ENCODE peak calls at places on chromosome 19, in nine cellular contexts. B is tibial nerve; R is right cardiac atrium; E is upper lobe of right lung; D is CD4-positive, CD25-positive, alpha-beta regulatory T cell; Z is transverse colon; I is small intestine; G is CD4-positive, alpha-beta memory T cell; N is substantia nigra. P is an unnamed sample.

GRCh38 chr19:1223018-1223855 is 14.6 kb downstream of the CBARP start:
- DNase-seq in E (no peak), R (no peak), B (no peak), G (no peak), N (no peak), D (no peak), I (peak), Z (no peak), P (no peak)

GRCh38 chr19:54430306-54431254 is 15.3 kb downstream of the TTYH1 start:
- DNase-seq in G (no peak), Z (peak), E (no peak), N (peak), R (peak), B (no peak), D (peak), I (peak), P (no peak)

GRCh38 chr19:30799854-30800755 is 427.9 kb downstream of the ZNF536 start:
- DNase-seq in I (peak), G (no peak), D (no peak), R (peak), N (no peak), E (peak), B (peak), Z (peak), P (no peak)

GRCh38 chr19:57078802-57079201 is 41.0 kb upstream of the USP29 start:
- DNase-seq in B (no peak), G (no peak), N (no peak), R (no peak), E (no peak), Z (no peak), I (no peak), D (no peak), P (no peak)

GRCh38 chr19:56083668-56084067 is 37.4 kb downstream of the ZNF787 start:
- DNase-seq in B (no peak), Z (no peak), G (no peak), E (no peak), D (no peak), N (no peak), I (no peak), R (no peak), P (no peak)

GRCh38 chr19:56837492-56837891 is 3.0 kb downstream of the PEG3 start:
- DNase-seq in R (peak), E (peak), G (no peak), Z (peak), I (no peak), N (peak), B (peak), D (no peak), P (peak)

GRCh38 chr19:42271045-42271419 is 2.0 kb downstream of the CIC start:
- DNase-seq in E (no peak), B (no peak), I (peak), Z (no peak), N (no peak), G (no peak), R (no peak), D (no peak), P (no peak)

GRCh38 chr19:41535029-41535622 is 40.8 kb upstream of the CEACAM21 start:
- DNase-seq in N (no peak), G (no peak), I (no peak), R (no peak), B (no peak), E (no peak), D (no peak), Z (no peak), P (no peak)

GRCh38 chr19:2426661-2427322 is 594 bp downstream of the TIMM13 start:
- DNase-seq in E (peak), R (peak), I (peak), B (no peak), Z (peak), D (peak), N (no peak), G (peak), P (no peak)

GRCh38 chr19:5312058-5312457 is 28.6 kb downstream of the PTPRS start:
- DNase-seq in I (no peak), R (no peak), N (no peak), B (no peak), D (no peak), E (no peak), G (no peak), Z (no peak), P (no peak)

GRCh38 chr19:15488489-15489226 is 9.4 kb upstream of the PGLYRP2 start:
- DNase-seq in I (no peak), D (no peak), N (no peak), Z (no peak), B (no peak), E (no peak), G (no peak), R (peak), P (peak)

GRCh38 chr19:19662344-19662743 is 1.1 kb downstream of the ATP13A1 start:
- DNase-seq in B (no peak), R (no peak), G (no peak), D (no peak), Z (no peak), E (no peak), I (no peak), N (no peak), P (no peak)
- H3K27ac ChIP-seq in B (no peak), R (peak), G (peak), D (peak), Z (peak), E (peak), I (peak), N (no peak), P (peak)

GRCh38 chr19:38840583-38840968 is 9.0 kb upstream of the ECH1 start:
- DNase-seq in N (no peak), G (no peak), B (no peak), R (peak), E (no peak), Z (no peak), I (no peak), D (no peak), P (no peak)

GRCh38 chr19:38842439-38843174 is 7.2 kb downstream of the HNRNPL start:
- DNase-seq in N (no peak), E (no peak), B (no peak), I (peak), R (no peak), D (peak), Z (peak), G (peak), P (no peak)

GRCh38 chr19:38843175-38843758 is 6.5 kb downstream of the HNRNPL start:
- DNase-seq in Z (no peak), I (no peak), D (no peak), B (no peak), R (no peak), N (no peak), G (no peak), E (no peak), P (no peak)

GRCh38 chr19:38841180-38841766 is 8.5 kb downstream of the HNRNPL start:
- DNase-seq in G (no peak), R (peak), N (no peak), E (no peak), Z (no peak), B (no peak), I (no peak), D (no peak), P (no peak)

DNA sequence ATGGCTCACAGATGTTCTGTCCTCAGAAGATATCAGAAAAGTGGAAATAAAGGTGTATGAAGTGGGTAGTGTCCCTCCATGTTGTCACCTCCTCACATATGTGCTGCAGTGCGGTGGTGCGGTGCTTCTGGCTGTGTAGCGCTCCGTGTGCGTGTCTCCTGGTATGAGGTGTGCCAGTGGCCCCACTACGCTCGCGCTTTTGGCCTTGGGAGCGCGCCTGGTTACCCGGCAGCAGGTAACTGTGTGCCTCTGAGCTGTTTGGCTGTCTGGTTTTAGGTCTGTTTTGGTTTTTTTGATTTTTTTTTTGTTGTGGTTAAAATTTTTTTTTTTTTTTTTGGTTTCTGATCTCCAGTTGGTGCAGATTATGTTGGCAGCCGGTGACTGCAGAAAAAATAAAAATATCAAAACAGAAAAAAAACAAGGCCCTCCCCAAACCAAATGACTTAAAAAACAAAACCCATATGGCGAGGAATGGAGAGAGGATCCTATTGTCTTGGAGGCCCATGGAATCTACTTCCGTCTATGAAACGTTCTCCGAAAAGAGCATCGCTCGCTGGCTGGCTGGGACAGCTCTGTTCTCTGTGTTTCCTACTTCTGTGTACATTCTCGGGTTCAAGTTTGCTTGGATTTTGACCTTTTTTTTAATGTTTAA is 7.9 kb downstream of the HNRNPL start:
- DNase-seq in N (no peak), B (no peak), R (peak), G (peak), D (peak), I (peak), E (no peak), Z (no peak), P (no peak)
- H3K27ac ChIP-seq in N (no peak), B (no peak), R (no peak), G (peak), D (peak), I (peak), E (no peak), Z (peak), P (peak)

DNA sequence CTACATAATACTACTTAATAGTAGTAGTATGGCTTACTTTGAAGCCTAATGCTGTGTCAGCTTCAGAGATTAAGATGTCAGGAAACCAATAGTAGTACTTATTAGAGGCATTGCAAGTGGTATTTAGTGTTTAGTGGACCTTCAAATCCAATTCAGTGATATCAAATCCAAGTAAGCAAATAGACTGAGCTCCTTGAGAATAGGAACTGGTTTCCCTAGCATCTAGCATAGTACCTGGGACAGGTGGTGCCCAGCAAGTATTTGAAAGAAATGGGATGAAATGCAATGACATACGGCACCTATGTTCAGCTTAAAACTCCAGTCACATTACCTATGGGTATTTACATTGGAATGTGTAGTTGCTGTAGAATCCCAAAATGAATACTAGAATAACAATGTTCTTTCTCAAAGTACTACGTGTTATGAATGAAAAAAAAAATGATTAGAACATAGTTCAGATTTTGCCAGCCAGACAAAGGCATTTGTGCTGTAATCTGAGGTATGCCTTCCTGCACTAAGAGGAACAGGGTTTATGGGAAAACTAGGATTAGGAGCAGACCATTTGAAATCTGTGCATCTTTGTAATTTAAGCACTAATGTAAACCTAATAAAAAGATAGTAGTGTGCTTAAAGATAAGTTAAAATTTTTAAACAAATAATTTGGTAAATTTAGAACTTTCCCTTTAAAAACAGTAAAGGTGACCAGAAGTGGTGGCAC is 17.1 kb downstream of the LSM14A start:
- DNase-seq in E (no peak), G (no peak), D (no peak), R (no peak), Z (no peak), B (no peak), N (no peak), I (no peak), P (no peak)
- H3K27ac ChIP-seq in E (no peak), G (no peak), D (no peak), R (no peak), Z (no peak), B (no peak), N (no peak), I (no peak), P (no peak)

GRCh38 chr19:43934985-43935708 is at the start of gene ZNF45:
- DNase-seq in B (peak), N (peak), R (peak), G (peak), I (peak), D (peak), E (peak), Z (peak), P (peak)

GRCh38 chr19:43928820-43929219 is 6.3 kb downstream of the ZNF45 start:
- DNase-seq in G (no peak), N (no peak), Z (no peak), R (no peak), B (no peak), I (no peak), D (no peak), E (no peak), P (no peak)

GRCh38 chr19:43939557-43940260 is 4.6 kb upstream of the ZNF45 start:
- DNase-seq in G (no peak), I (no peak), B (no peak), E (no peak), R (no peak), Z (no peak), N (no peak), D (no peak), P (no peak)

GRCh38 chr19:43936219-43936618 is 1.1 kb upstream of the ZNF45 start:
- DNase-seq in D (no peak), N (no peak), R (no peak), Z (no peak), E (no peak), G (no peak), B (no peak), I (peak), P (no peak)

DNA sequence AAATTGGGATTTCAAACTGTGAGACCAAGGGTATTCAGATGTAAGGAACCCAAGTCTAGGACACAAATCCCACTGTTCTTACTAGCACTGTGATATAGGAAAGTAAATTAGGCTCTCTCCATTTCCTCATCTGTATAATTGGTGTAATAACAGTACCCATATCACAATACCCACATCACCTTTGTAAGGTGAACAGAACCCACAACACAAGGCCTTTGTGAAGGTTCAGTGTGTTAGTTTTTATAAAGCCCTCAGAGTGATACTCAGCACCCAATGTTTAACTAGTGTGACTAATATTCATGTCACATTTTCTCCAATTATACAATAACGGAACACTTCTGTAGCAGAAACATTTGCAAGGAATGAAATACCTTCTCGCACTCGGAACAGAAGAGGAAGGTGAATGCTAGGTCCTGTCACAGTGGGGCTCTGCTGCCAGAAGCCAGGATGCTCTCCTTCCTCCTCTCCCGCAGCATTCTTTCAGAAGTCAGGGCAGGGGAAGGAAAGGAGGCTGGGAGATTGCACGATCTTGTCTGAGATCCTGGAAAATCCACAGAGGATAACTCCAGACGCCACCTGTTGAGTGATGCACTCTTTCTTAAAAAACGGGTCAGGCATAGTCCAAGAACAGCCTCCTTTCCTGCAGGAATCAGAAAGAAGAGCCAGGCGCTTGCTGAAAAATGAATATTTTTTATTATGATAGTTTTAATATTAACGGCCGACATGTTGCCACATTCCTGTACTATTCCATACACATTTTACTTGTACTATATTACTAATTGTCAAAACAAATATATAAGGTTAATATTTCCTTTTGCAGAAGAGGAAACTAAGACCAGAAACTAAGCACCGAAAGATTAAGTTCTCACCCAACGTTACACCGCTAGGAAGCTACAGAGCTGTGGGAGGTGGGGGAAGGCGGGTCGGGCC is 762 bp downstream of the ZNF45 start:
- DNase-seq in B (no peak), Z (no peak), R (no peak), I (peak), E (no peak), G (no peak), D (no peak), N (no peak), P (no peak)
- H3K27ac ChIP-seq in B (peak), Z (peak), R (peak), I (peak), E (peak), G (peak), D (peak), N (peak), P (peak)

GRCh38 chr19:17109962-17110598 is 34.5 kb downstream of the MYO9B start:
- DNase-seq in N (no peak), E (peak), R (peak), I (no peak), D (no peak), G (no peak), B (peak), Z (peak), P (no peak)
- H3K27ac ChIP-seq in N (peak), E (peak), R (no peak), I (peak), D (no peak), G (no peak), B (peak), Z (peak), P (peak)

DNA sequence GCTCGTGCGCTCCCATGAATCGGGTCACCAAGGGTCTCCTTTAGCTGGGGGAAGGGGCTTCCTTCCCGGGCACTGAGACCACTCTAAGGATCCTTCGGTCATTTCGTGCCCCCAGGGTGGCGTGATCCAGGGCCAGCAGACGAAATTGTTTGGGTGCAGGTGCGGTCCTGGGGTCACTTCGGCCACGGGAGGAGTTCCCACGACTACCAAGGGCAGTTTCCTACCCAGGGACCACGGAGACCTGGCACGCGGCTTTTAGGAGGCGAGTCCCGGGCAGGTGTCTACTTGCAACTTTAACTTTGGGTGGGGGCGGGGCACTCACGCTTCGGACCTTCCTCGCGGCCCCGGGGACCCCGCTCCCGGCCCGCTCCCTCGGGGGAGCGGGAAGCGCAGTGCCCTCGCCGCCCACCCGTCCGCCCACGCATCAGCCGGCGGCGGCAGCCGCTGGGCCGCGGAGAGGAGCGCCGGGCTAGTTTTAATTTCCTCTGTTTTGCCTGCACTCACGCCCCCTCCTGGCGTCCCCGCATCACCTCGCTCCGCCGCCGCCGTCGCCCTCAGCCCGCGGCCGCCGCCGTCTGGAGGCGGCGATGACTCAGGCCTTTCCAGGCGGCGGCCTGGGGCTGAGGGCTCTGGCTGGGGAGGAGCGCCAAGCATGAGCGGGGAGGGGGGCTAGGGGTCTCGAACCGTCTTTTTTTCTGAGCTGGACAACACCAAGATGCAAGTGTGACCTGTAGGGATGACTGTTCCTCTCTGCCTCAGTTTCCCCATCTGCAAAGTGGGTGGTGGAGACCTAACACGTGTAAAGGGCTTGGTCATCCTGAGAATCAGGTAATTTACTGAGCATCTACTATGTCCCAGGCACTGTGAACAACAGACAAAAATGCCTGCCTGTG is 21.8 kb downstream of the OLFM2 start:
- DNase-seq in Z (peak), E (peak), B (peak), D (peak), N (no peak), G (peak), R (peak), I (peak), P (peak)
- H3K27ac ChIP-seq in Z (no peak), E (no peak), B (no peak), D (no peak), N (no peak), G (no peak), R (no peak), I (no peak), P (no peak)

GRCh38 chr19:18494267-18494607 is 27.6 kb downstream of the ELL start:
- DNase-seq in R (no peak), D (no peak), E (no peak), B (no peak), Z (no peak), N (no peak), I (no peak), G (peak), P (no peak)
- H3K27ac ChIP-seq in R (no peak), D (no peak), E (peak), B (peak), Z (peak), N (no peak), I (peak), G (peak), P (peak)

DNA sequence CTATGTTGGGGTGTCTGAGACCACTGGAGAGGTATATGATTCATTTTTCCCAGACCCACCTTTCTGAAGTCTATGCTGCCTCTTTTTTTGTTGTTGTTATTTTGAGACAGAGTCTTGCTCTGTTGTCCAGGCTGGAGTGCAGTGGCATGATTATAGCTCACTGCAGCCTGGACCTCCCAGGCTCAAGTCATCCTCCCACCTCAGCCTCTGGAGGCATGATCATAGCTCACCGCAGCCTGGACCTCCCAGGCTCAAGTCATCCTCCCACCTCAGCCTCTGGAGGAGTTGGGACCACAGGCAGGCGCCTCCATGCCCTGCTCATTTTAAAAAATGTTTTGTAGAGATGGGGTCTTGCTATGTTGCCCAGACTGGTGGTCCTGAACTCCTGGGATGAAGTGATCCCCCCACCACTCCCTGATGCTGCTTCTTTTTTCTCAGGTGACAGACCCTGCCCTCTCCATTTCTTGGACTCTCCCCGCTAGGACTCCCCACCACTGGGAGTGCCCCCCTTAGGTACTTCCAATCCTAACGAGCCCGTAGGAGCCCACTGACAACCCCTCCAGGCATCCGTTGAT is 45.3 kb downstream of the ARHGEF18 start:
- DNase-seq in R (no peak), E (no peak), Z (no peak), B (no peak), N (no peak), D (no peak), G (no peak), I (no peak), P (no peak)
- H3K27ac ChIP-seq in R (no peak), E (peak), Z (peak), B (peak), N (peak), D (peak), G (peak), I (no peak), P (peak)

P was measured in breast epithelium.